ENCODE peak calls at places on chromosomes 2 and 18, in ten cellular contexts. L is AG20443, J is fibroblast of mammary gland, V is lung microvascular endothelial cell, H is iris pigment epithelial cell, X is neural progenitor cell, R is neuronal stem cell, A is activated T-cell treated with anti-CD3 and anti-CD28 coated beads for 48 hours, W is uterus, B is globus pallidus. D is an unnamed sample.
A peak's percentile ranks its signal among the peaks of the same experiment; 100 is the strongest.

GRCh38 chr2:43240762-43241150 is 14.3 kb upstream of the ZFP36L2 start:
- DNase-seq in V (no peak), B (no peak), R (no peak), L (no peak), X (no peak), A (no peak), J (no peak), W (no peak), H (no peak), D (no peak)

GRCh38 chr2:31013311-31013710 is 124.9 kb downstream of the GALNT14 start:
- DNase-seq in V (no peak), R (no peak), X (no peak), L (no peak), H (no peak), J (no peak), W (no peak), B (no peak), A (no peak), D (no peak)

GRCh38 chr18:62165583-62165982 is 21.3 kb downstream of the PIGN start:
- DNase-seq in B (no peak), L (peak; percentile 10), H (peak; percentile 27), R (no peak), V (no peak), A (no peak), W (no peak), X (no peak), J (peak; percentile 16), D (no peak)

GRCh38 chr2:106882658-106883057 is 3.3 kb downstream of the ST6GAL2 start:
- DNase-seq in W (no peak), J (no peak), X (peak; percentile 28), B (no peak), H (peak; percentile 14), R (no peak), L (no peak), V (no peak), A (no peak), D (no peak)

GRCh38 chr2:172938713-172939375 is 136.8 kb upstream of the MAP3K20 start:
- DNase-seq in A (no peak), B (no peak), V (no peak), X (no peak), L (no peak), R (no peak), H (peak; percentile 75), J (no peak), W (no peak), D (no peak)

GRCh38 chr2:10922307-10923006 is 10.7 kb downstream of the KCNF1 start:
- DNase-seq in B (no peak), L (no peak), R (no peak), A (no peak), V (no peak), W (no peak), X (no peak), J (no peak), H (no peak), D (no peak)

GRCh38 chr2:44120428-44120827 is 48.2 kb upstream of the PPM1B start:
- DNase-seq in V (peak; percentile 64), L (peak; percentile 77), H (peak; percentile 93), J (peak; percentile 91), X (no peak), R (no peak), A (no peak), B (no peak), W (no peak), D (no peak)

GRCh38 chr2:147082850-147083522 is 761.8 kb upstream of the ACVR2A start:
- DNase-seq in W (peak; percentile 16), A (peak; percentile 12), J (peak; percentile 83), H (peak; percentile 74), V (peak; percentile 64), X (peak; percentile 77), R (peak; percentile 87), L (peak; percentile 70), B (peak; percentile 85), D (no peak)

GRCh38 chr2:11342561-11343343 is 1.7 kb downstream of the ROCK2 start:
- DNase-seq in V (peak; percentile 62), A (no peak), B (no peak), J (peak; percentile 85), W (no peak), H (peak; percentile 85), L (peak; percentile 57), X (peak; percentile 44), R (no peak), D (no peak)

GRCh38 chr2:30421551-30422436 is 25.3 kb upstream of the LCLAT1 start:
- DNase-seq in J (peak; percentile 90), V (no peak), W (no peak), B (no peak), H (peak; percentile 39), R (no peak), X (peak; percentile 43), L (peak; percentile 61), A (peak; percentile 22), D (no peak)

GRCh38 chr2:217903859-217904613 is 98.8 kb downstream of the TNS1 start:
- DNase-seq in J (peak; percentile 40), X (no peak), V (peak; percentile 86), A (no peak), W (peak; percentile 79), H (peak; percentile 65), B (peak; percentile 71), R (no peak), L (peak; percentile 70), D (peak; percentile 90)

GRCh38 chr2:64276417-64277095 is 132.3 kb upstream of the PELI1 start:
- DNase-seq in R (no peak), W (no peak), X (peak; percentile 35), J (no peak), L (peak; percentile 46), A (no peak), B (no peak), V (peak; percentile 32), H (peak; percentile 38), D (no peak)

GRCh38 chr2:132757676-132758075 is 87.7 kb upstream of the LYPD1 start:
- DNase-seq in X (no peak), J (no peak), A (no peak), B (no peak), L (no peak), H (no peak), R (no peak), W (no peak), V (no peak), D (no peak)

GRCh38 chr2:104443137-104443536 is 410.8 kb upstream of the POU3F3 start:
- DNase-seq in V (no peak), L (no peak), J (no peak), B (no peak), R (no peak), X (no peak), A (peak; percentile 4), W (no peak), H (no peak), D (no peak)

GRCh38 chr2:179446475-179447141 is 182.0 kb upstream of the SESTD1 start:
- DNase-seq in R (no peak), W (no peak), H (no peak), V (no peak), L (no peak), B (no peak), A (no peak), J (no peak), X (no peak), D (no peak)

GRCh38 chr2:25920326-25920725 is 42.0 kb upstream of the ASXL2 start:
- DNase-seq in V (peak; percentile 43), R (no peak), L (peak; percentile 80), J (peak; percentile 60), X (no peak), B (no peak), H (peak; percentile 86), A (no peak), W (no peak), D (no peak)

GRCh38 chr18:41268271-41268670 is 686.8 kb upstream of the PIK3C3 start:
- DNase-seq in H (no peak), A (no peak), V (no peak), J (no peak), R (no peak), L (no peak), B (no peak), W (no peak), X (no peak), D (no peak)

GRCh38 chr2:119836455-119837142 is 76.9 kb downstream of the PTPN4 start:
- DNase-seq in B (no peak), R (no peak), X (no peak), H (no peak), J (no peak), L (no peak), A (no peak), V (no peak), W (no peak), D (no peak)

GRCh38 chr2:127080226-127080940 is 26.6 kb downstream of the BIN1 start:
- DNase-seq in A (peak; percentile 57), B (no peak), W (no peak), R (no peak), V (no peak), J (no peak), H (no peak), X (no peak), L (no peak), D (no peak)

GRCh38 chr2:26043862-26044736 is 10.2 kb downstream of the RAB10 start:
- DNase-seq in H (peak; percentile 62), R (no peak), W (no peak), B (peak; percentile 7), A (no peak), J (peak; percentile 69), X (no peak), L (no peak), V (peak; percentile 60), D (no peak)

GRCh38 chr2:160299540-160299939 is 99.5 kb upstream of the ITGB6 start:
- DNase-seq in X (no peak), W (no peak), H (peak; percentile 67), B (no peak), L (no peak), R (no peak), J (peak; percentile 41), V (peak; percentile 86), A (no peak), D (no peak)

GRCh38 chr18:49853436-49853835 is 40.1 kb upstream of the ACAA2 start:
- DNase-seq in B (no peak), J (no peak), A (no peak), L (no peak), X (no peak), V (no peak), H (no peak), R (no peak), W (no peak), D (no peak)

GRCh38 chr2:218716070-218716469 is 5.4 kb downstream of the TTLL4 start:
- DNase-seq in X (no peak), J (peak; percentile 63), H (peak; percentile 74), A (no peak), B (peak; percentile 87), L (no peak), R (no peak), W (no peak), V (peak; percentile 86), D (no peak)

GRCh38 chr2:73856214-73856613 is 27.5 kb downstream of the STAMBP start:
- DNase-seq in L (peak; percentile 52), H (peak; percentile 98), R (no peak), B (no peak), X (no peak), A (no peak), J (peak; percentile 99), V (no peak), W (no peak), D (no peak)

GRCh38 chr2:158761626-158762025 is 33.5 kb upstream of the DAPL1 start:
- DNase-seq in A (no peak), J (peak; percentile 84), L (peak; percentile 78), H (peak; percentile 60), X (no peak), B (no peak), W (no peak), V (no peak), R (no peak), D (no peak)

GRCh38 chr18:14769381-14769780 is 21.4 kb downstream of the ANKRD30B start:
- DNase-seq in V (no peak), R (no peak), H (no peak), W (no peak), B (no peak), L (no peak), J (no peak), X (no peak), A (no peak), D (no peak)

GRCh38 chr2:105081006-105081701 is 43.3 kb downstream of the MRPS9 start:
- DNase-seq in X (peak; percentile 69), L (peak; percentile 11), R (no peak), V (no peak), A (no peak), J (no peak), W (no peak), B (no peak), H (peak; percentile 54), D (no peak)

GRCh38 chr2:57906152-57906732 is 140.4 kb upstream of the VRK2 start:
- DNase-seq in R (peak; percentile 44), V (peak; percentile 67), J (peak; percentile 76), B (peak; percentile 83), H (peak; percentile 64), A (no peak), W (no peak), X (peak; percentile 71), L (peak; percentile 77), D (no peak)

D was measured in aorta.